ENCODE peak calls at places on chromosomes 13 and 19, in seven cellular contexts. F, O, T, G, V, U and D are unnamed samples.

GRCh38 chr19:28465317-28466086 is 747.4 kb downstream of the UQCRFS1 start:
- ATAC-seq in U (no peak), F (peak), O (no peak), G (no peak), T (peak), V (no peak), D (no peak)

GRCh38 chr19:899363-900301 is 6.3 kb downstream of the RNU6-9 start:
- ATAC-seq in V (no peak), O (no peak), T (no peak), G (no peak), F (no peak), U (peak), D (peak)

GRCh38 chr19:3420244-3420755 is 53.9 kb downstream of the NFIC start:
- ATAC-seq in U (no peak), F (no peak), T (peak), O (no peak), G (no peak), V (no peak), D (no peak)

GRCh38 chr13:52022355-52022754 is 2.1 kb upstream of the UTP14C start:
- ATAC-seq in O (no peak), V (no peak), F (no peak), G (no peak), T (no peak), U (no peak), D (no peak)

GRCh38 chr19:51651216-51651846 is 4.7 kb upstream of the SIGLEC14 start:
- ATAC-seq in F (no peak), O (peak), G (no peak), V (peak), U (peak), T (no peak), D (no peak)

GRCh38 chr19:41355802-41356201 is 2.1 kb upstream of the TGFB1 start:
- ATAC-seq in G (no peak), U (no peak), T (no peak), V (no peak), F (no peak), O (no peak), D (no peak)

GRCh38 chr19:11279505-11280236 is 16.3 kb upstream of the TSPAN16 start:
- ATAC-seq in U (peak), O (peak), T (no peak), F (peak), V (peak), G (no peak), D (no peak)

GRCh38 chr13:86633346-86633745 is 834.1 kb upstream of the SLITRK6 start:
- ATAC-seq in V (no peak), O (no peak), G (no peak), F (no peak), U (no peak), T (no peak), D (no peak)

GRCh38 chr19:30682576-30683536 is 310.7 kb downstream of the ZNF536 start:
- ATAC-seq in V (peak), O (no peak), T (peak), G (peak), U (peak), F (peak), D (peak)

GRCh38 chr19:57171551-57172081 is 4.3 kb upstream of the DUXA start:
- ATAC-seq in O (peak), G (peak), U (peak), V (no peak), T (peak), F (peak), D (peak)

GRCh38 chr13:91375119-91375729 is 23.2 kb upstream of the GPC5 start:
- ATAC-seq in F (peak), T (no peak), V (peak), G (peak), U (peak), O (peak), D (peak)

GRCh38 chr19:1956868-1957492 is 16.0 kb downstream of the CSNK1G2 start:
- ATAC-seq in U (no peak), T (peak), F (no peak), G (peak), O (no peak), V (no peak), D (no peak)

GRCh38 chr19:49876422-49877019 is 634 bp downstream of the AKT1S1 start:
- ATAC-seq in F (peak), G (peak), U (peak), O (peak), T (peak), V (peak), D (peak)

GRCh38 chr19:21740559-21740958 is 26.8 kb downstream of the ZNF100 start:
- ATAC-seq in U (no peak), F (no peak), T (no peak), O (no peak), V (no peak), G (no peak), D (no peak)

GRCh38 chr13:42266464-42266863 is 5.5 kb upstream of the AKAP11 start:
- ATAC-seq in O (no peak), T (peak), U (no peak), V (peak), G (peak), F (no peak), D (peak)

GRCh38 chr13:46178821-46179220 is 3.2 kb downstream of the LCP1 start:
- ATAC-seq in U (no peak), V (no peak), O (no peak), G (no peak), F (no peak), T (no peak), D (no peak)

GRCh38 chr13:97866751-97867150 is 86.7 kb upstream of the IPO5 start:
- ATAC-seq in O (no peak), G (no peak), T (no peak), F (no peak), U (no peak), V (no peak), D (no peak)

GRCh38 chr19:51097796-51098195 is 10.4 kb downstream of the CTU1 start:
- ATAC-seq in V (no peak), F (no peak), T (no peak), U (no peak), G (no peak), O (no peak), D (no peak)

GRCh38 chr19:40503300-40503699 is 36.5 kb downstream of the SPTBN4 start:
- ATAC-seq in F (no peak), G (no peak), T (no peak), U (no peak), O (no peak), V (no peak), D (no peak)

GRCh38 chr19:39236527-39236926 is 8.3 kb downstream of the IFNL3 start:
- ATAC-seq in U (peak), T (no peak), O (peak), G (no peak), V (peak), F (peak), D (no peak)

GRCh38 chr19:19120308-19121156 is 17.7 kb downstream of the TMEM161A start:
- ATAC-seq in U (peak), V (peak), O (no peak), F (peak), G (peak), T (peak), D (peak)

GRCh38 chr13:109357751-109358150 is 428.6 kb downstream of the IRS2 start:
- ATAC-seq in V (no peak), U (no peak), G (no peak), O (no peak), F (no peak), T (no peak), D (no peak)